ENCODE peak calls at places on chromosomes 7 and 10, in eight cellular contexts. O, Z, T, K, W, M, J and I are unnamed samples.

GRCh38 chr7:134302120-134302519 is 14.6 kb downstream of the SLC35B4 start:
- DNase-seq in M (no peak), Z (peak; percentile 30), O (no peak), J (no peak), K (no peak), W (no peak), T (no peak), I (no peak)

GRCh38 chr7:139452948-139453672 is 30.4 kb downstream of the KLRG2 start:
- DNase-seq in M (no peak), O (no peak), T (no peak), W (no peak), J (no peak), K (no peak), Z (peak; percentile 80), I (no peak)

GRCh38 chr10:101046332-101047238 is 15.2 kb upstream of the KAZALD1 start:
- DNase-seq in O (no peak), J (no peak), M (peak; percentile 79), W (no peak), K (no peak), Z (peak; percentile 11), T (no peak), I (no peak)

GRCh38 chr10:95273393-95274312 is 17.1 kb downstream of the PDLIM1 start:
- DNase-seq in M (no peak), J (peak; percentile 89), W (peak; percentile 39), T (no peak), K (no peak), O (no peak), Z (peak; percentile 94), I (no peak)

GRCh38 chr7:30459591-30460245 is 18.9 kb downstream of the NOD1 start:
- DNase-seq in K (no peak), T (no peak), M (no peak), W (no peak), O (no peak), J (peak; percentile 18), Z (peak; percentile 95), I (no peak)

GRCh38 chr7:65722361-65722792 is 150.5 kb upstream of the VKORC1L1 start:
- DNase-seq in W (peak; percentile 30), J (peak; percentile 65), K (peak; percentile 62), O (peak; percentile 72), T (no peak), M (peak; percentile 89), Z (peak; percentile 11), I (peak; percentile 79)

GRCh38 chr7:76292206-76292573 is 10.3 kb upstream of the HSPB1 start:
- DNase-seq in W (no peak), T (no peak), O (no peak), K (no peak), J (no peak), M (no peak), Z (no peak), I (no peak)

GRCh38 chr10:70197235-70197952 is 27.1 kb upstream of the SAR1A start:
- DNase-seq in M (no peak), O (no peak), W (no peak), Z (no peak), T (no peak), J (no peak), K (no peak), I (peak; percentile 13)

GRCh38 chr10:99845837-99846382 is 63.5 kb downstream of the ABCC2 start:
- DNase-seq in W (peak; percentile 79), M (peak; percentile 90), T (peak; percentile 74), J (peak; percentile 84), O (peak; percentile 74), K (peak; percentile 86), Z (peak; percentile 94), I (peak; percentile 70)

GRCh38 chr7:87784424-87784823 is 91.7 kb downstream of the SLC25A40 start:
- DNase-seq in M (no peak), W (no peak), O (no peak), Z (peak; percentile 4), J (no peak), T (no peak), K (no peak), I (no peak)

DNA sequence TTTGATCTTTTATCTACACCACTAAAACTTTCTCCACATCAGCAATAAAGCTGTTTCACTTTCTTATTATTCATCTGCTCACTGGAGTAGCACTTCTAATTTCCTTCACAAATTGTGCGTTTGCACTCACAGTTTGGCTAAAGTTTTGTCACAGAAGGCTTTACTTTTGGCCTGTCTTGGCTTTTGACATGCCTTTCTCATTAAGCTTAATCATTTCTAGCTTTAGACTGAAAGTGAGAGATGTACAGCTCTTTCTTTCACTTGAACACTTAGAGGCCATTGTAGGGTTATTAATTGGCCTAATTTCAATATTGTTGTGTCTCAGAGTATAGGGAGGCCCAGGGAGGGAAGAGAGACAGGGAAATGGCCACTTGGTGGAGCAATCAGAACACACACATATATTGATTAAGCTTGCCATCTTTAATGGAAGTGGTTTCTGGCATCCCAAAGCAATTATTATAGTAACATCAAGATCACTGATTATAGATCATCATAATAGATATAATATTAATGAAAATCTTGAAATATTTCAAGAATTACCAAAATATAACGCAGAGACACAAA is 512.5 kb downstream of the ETV1 start:
- DNase-seq in T (no peak), O (no peak), J (no peak), W (no peak), M (no peak), K (no peak), Z (no peak), I (no peak)
- H3K9me3 ChIP-seq in T (no peaks in the 10 kb centered on the region), O (no peaks in the 10 kb centered on the region), J (no peaks in the 10 kb centered on the region), W (no peaks in the 10 kb centered on the region), M (no peaks in the 10 kb centered on the region), K (no peaks in the 10 kb centered on the region), Z (no peaks in the 10 kb centered on the region), I (no peaks in the 10 kb centered on the region)

GRCh38 chr7:56639173-56639746 is 493.0 kb downstream of the ZNF479 start:
- DNase-seq in Z (no peak), W (no peak), J (no peak), M (no peak), O (no peak), T (no peak), K (no peak), I (no peak)
- H3K9me3 ChIP-seq in Z (peaks cover 29% of the 10 kb centered on the region), W (peaks cover 97% of the 10 kb centered on the region), J (peaks cover 2% of the 10 kb centered on the region), M (peaks cover 88% of the 10 kb centered on the region), O (no peaks in the 10 kb centered on the region), T (no peaks in the 10 kb centered on the region), K (peaks cover 3% of the 10 kb centered on the region), I (peaks cover 9% of the 10 kb centered on the region)

GRCh38 chr7:43674559-43675436 is 54.5 kb downstream of the COA1 start:
- DNase-seq in K (no peak), M (no peak), T (no peak), Z (peak; percentile 89), W (no peak), O (no peak), J (peak; percentile 79), I (no peak)

GRCh38 chr7:43677864-43678263 is 51.5 kb downstream of the COA1 start:
- DNase-seq in Z (no peak), O (no peak), W (no peak), J (no peak), T (no peak), M (no peak), K (no peak), I (no peak)

GRCh38 chr7:43678315-43678714 is 51.0 kb downstream of the COA1 start:
- DNase-seq in J (no peak), K (no peak), W (no peak), T (no peak), O (no peak), Z (no peak), M (no peak), I (no peak)

GRCh38 chr7:43680736-43681135 is 48.6 kb downstream of the COA1 start:
- DNase-seq in M (no peak), Z (no peak), T (no peak), J (no peak), K (no peak), O (no peak), W (no peak), I (no peak)

DNA sequence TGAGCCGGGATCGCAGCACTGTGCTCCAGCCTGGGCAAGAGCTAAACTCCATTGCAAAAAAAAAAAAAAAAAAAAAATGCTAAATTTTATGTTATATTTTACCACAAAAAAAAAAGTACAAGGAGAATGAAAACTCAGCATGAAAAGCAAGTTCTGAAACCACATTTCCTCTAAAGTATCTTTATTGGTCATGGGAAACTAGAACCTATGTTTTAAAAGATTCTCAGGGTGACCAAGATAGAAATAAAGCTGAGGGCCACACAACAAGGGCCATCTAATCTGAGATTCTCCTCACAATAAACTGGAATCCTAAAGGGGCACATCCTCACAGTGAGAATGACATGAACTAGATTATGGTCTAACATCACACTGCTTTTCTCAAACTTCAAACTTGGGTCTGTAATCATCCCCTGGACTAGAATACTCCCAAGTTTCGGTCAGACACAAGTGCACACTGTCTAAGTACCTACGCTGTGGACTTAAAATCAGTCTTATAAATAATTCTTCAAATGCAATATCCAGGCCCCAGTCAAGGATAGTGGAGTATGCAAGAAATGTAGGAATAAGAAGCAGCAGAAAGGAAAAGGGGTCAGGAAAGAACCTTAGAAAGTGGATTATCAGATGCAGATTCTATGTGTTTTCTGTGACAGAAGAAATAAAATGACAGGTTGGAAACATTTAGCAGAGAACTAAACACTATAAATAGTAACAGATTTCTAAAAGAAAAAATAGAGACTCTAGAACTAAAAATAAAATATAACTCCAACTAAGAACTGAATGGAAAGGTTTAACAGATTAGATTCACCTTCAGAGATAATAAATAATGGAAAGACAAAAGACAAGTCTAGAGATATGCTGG is 49.9 kb downstream of the COA1 start:
- DNase-seq in K (no peak), W (no peak), T (no peak), Z (no peak), M (no peak), J (no peak), O (no peak), I (no peak)
- H3K9me3 ChIP-seq in K (no peaks in the 10 kb centered on the region), W (no peaks in the 10 kb centered on the region), T (no peaks in the 10 kb centered on the region), Z (no peaks in the 10 kb centered on the region), M (peaks cover 17% of the 10 kb centered on the region), J (no peaks in the 10 kb centered on the region), O (no peaks in the 10 kb centered on the region), I (no peaks in the 10 kb centered on the region)

DNA sequence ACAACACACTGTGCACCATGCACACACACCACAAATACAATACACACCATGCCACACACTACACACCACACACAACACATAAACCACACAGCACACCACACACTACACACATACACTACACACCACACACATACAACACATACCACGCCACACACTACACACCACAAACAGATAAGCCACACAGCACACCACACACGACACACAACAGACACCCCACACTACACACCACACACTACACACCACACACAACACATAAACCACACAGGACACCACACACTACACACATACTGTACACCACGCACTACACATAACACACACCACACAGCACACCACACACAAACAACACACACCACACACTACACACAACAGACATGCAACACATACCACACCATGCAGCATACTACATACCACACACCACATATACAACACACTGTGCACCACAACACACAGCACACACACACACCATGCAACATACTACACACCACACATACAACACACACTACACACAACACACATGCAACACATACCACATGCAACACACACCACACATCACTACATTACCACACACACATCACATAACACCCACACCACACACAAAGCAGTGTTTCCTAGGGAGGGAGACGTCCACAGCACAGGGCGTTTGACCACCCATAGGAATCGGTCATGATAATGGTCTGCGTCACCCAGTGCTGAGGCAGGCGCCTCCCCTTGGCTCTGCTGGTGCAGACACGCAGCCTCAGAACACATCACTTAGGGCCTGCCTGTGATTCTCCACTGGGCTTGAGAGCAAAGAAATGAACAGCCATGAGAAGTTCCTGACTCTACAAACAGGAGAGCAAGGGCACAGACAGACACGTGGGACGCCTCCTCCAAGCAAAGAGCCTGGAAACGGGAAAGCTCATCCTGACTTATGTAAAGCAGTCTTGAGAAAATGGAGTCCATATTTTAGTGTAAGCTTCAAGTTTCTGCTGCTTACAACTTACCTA is 458.3 kb downstream of the PTPRN2 start:
- DNase-seq in M (no peak), J (no peak), K (no peak), T (no peak), W (no peak), Z (no peak), O (no peak), I (no peak)
- H3K9me3 ChIP-seq in M (peaks cover 80% of the 10 kb centered on the region), J (peaks cover 2% of the 10 kb centered on the region), K (no peaks in the 10 kb centered on the region), T (no peaks in the 10 kb centered on the region), W (peaks cover 13% of the 10 kb centered on the region), Z (peaks cover 53% of the 10 kb centered on the region), O (no peaks in the 10 kb centered on the region), I (no peaks in the 10 kb centered on the region)